ENCODE peak calls at places on chromosome 2, in four cellular contexts. D is GM12865; V is cerebellar cortex; C is activated CD8-positive, alpha-beta memory T cell treated with anti-CD3 and anti-CD28 coated beads for 48 hours. N is an unnamed sample.

GRCh38 chr2:134527398-134527797 is 191.4 kb downstream of the TMEM163 start:
- DNase-seq in D (no peak), V (no peak), C (no peak), N (no peak)

GRCh38 chr2:18346364-18346763 is 214.1 kb downstream of the RDH14 start:
- DNase-seq in D (no peak), V (peak; percentile 27), C (no peak), N (no peak)

GRCh38 chr2:165835363-165835762 is 41.3 kb upstream of the GALNT3 start:
- DNase-seq in D (no peak), V (no peak), C (no peak), N (no peak)

GRCh38 chr2:31384771-31385276 is 29.7 kb downstream of the XDH start:
- DNase-seq in D (no peak), V (no peak), C (no peak), N (peak; percentile 78)

GRCh38 chr2:43032248-43032893 is 194.0 kb downstream of the ZFP36L2 start:
- DNase-seq in D (no peak), V (no peak), C (no peak), N (no peak)

GRCh38 chr2:27262379-27263286 is at the start of gene SLC30A3:
- DNase-seq in D (peak; percentile 71), V (no peak), C (peak; percentile 47), N (no peak)

GRCh38 chr2:20428717-20429490 is 18.0 kb upstream of the RHOB start:
- DNase-seq in D (no peak), V (no peak), C (no peak), N (no peak)

GRCh38 chr2:112794131-112794733 is 9.9 kb upstream of the IL1A start:
- DNase-seq in D (peak; percentile 82), V (no peak), C (no peak), N (peak; percentile 51)

GRCh38 chr2:167015806-167016205 is 127.5 kb downstream of the XIRP2 start:
- DNase-seq in D (no peak), V (no peak), C (no peak), N (no peak)

GRCh38 chr2:85745619-85746018 is 8.2 kb upstream of the ATOH8 start:
- DNase-seq in D (no peak), V (no peak), C (no peak), N (no peak)

GRCh38 chr2:46917628-46918027 is 2.0 kb upstream of the MCFD2 start:
- DNase-seq in D (peak; percentile 55), V (no peak), C (no peak), N (no peak)

GRCh38 chr2:112906276-112906675 is 4.7 kb upstream of the IL37 start:
- DNase-seq in D (no peak), V (no peak), C (no peak), N (no peak)

GRCh38 chr2:17805166-17805565 is 11.1 kb upstream of the MSGN1 start:
- DNase-seq in D (no peak), V (no peak), C (no peak), N (no peak)

GRCh38 chr2:238235331-238235732 is 4.5 kb downstream of the HES6 start:
- DNase-seq in D (no peak), V (no peak), C (no peak), N (peak; percentile 26)

GRCh38 chr2:168220971-168221819 is 26.2 kb downstream of the STK39 start:
- DNase-seq in D (no peak), V (no peak), C (no peak), N (peak; percentile 78)

GRCh38 chr2:189074496-189074895 is 100.3 kb downstream of the COL3A1 start:
- DNase-seq in D (no peak), V (no peak), C (no peak), N (no peak)

GRCh38 chr2:234869969-234870368 is 81.8 kb upstream of the SH3BP4 start:
- DNase-seq in D (no peak), V (no peak), C (no peak), N (no peak)

GRCh38 chr2:210363876-210364275 is 48.9 kb upstream of the MYL1 start:
- DNase-seq in D (no peak), V (no peak), C (no peak), N (no peak)

GRCh38 chr2:224882291-224883171 is 159.7 kb downstream of the DOCK10 start:
- DNase-seq in D (no peak), V (no peak), C (no peak), N (peak; percentile 85)

GRCh38 chr2:151189125-151189524 is 72.5 kb downstream of the RBM43 start:
- DNase-seq in D (no peak), V (no peak), C (no peak), N (no peak)

GRCh38 chr2:241852981-241853631 is 5.6 kb downstream of the PDCD1 start:
- DNase-seq in D (no peak), V (no peak), C (no peak), N (no peak)

GRCh38 chr2:164542584-164543021 is 78.7 kb downstream of the GRB14 start:
- DNase-seq in D (no peak), V (no peak), C (no peak), N (peak; percentile 81)

GRCh38 chr2:230441188-230441897 is 25.3 kb downstream of the SP100 start:
- DNase-seq in D (peak; percentile 71), V (no peak), C (no peak), N (no peak)

GRCh38 chr2:165197346-165197745 is 6.5 kb downstream of the SCN3A start:
- DNase-seq in D (no peak), V (no peak), C (no peak), N (no peak)

GRCh38 chr2:149858916-149859634 is 271.5 kb upstream of the MMADHC start:
- DNase-seq in D (no peak), V (peak; percentile 35), C (no peak), N (no peak)